ENCODE peak calls at places on chromosomes 4 and X, in six cellular contexts. One of them, this sample, is unnamed. For H3K4me1, the result is how much of the 10 kb centered on the place peaks cover.

GRCh38 chr4:3783691-3784306 is 17.6 kb downstream of the ADRA2C start:
- DNase-seq in neuronal stem cell: no peak
- DNase-seq in H9: peak
- DNase-seq in K562: peak
- DNase-seq in mesendoderm: peak
- DNase-seq in NT2/D1: no peak
- DNase-seq in this sample: peak

GRCh38 chr4:182683666-182684065 is 233.5 kb downstream of the DCTD start:
- DNase-seq in K562: no peak
- DNase-seq in H9: no peak
- DNase-seq in NT2/D1: no peak
- DNase-seq in mesendoderm: no peak
- DNase-seq in neuronal stem cell: no peak
- DNase-seq in this sample: no peak

GRCh38 chr4:54090804-54091623 is 8.9 kb upstream of the GSX2 start:
- DNase-seq in K562: no peak
- DNase-seq in mesendoderm: no peak
- DNase-seq in neuronal stem cell: no peak
- DNase-seq in H9: peak
- DNase-seq in NT2/D1: no peak
- DNase-seq in this sample: peak

GRCh38 chr4:176526704-176527103 is 206.9 kb downstream of the SPCS3 start:
- DNase-seq in K562: no peak
- DNase-seq in mesendoderm: no peak
- DNase-seq in NT2/D1: no peak
- DNase-seq in H9: no peak
- DNase-seq in neuronal stem cell: no peak
- DNase-seq in this sample: no peak

GRCh38 chr4:11429646-11430045 is 952 bp upstream of the HS3ST1 start:
- DNase-seq in neuronal stem cell: no peak
- DNase-seq in K562: no peak
- DNase-seq in H9: no peak
- DNase-seq in mesendoderm: no peak
- DNase-seq in NT2/D1: no peak
- DNase-seq in this sample: no peak

GRCh38 chr4:108249397-108249796 is 80.7 kb upstream of the LEF1 start:
- DNase-seq in neuronal stem cell: no peak
- DNase-seq in mesendoderm: no peak
- DNase-seq in NT2/D1: no peak
- DNase-seq in H9: no peak
- DNase-seq in K562: no peak
- DNase-seq in this sample: no peak

GRCh38 chrX:843306-843705 is 212.7 kb downstream of the SHOX start:
- DNase-seq in NT2/D1: no peak
- DNase-seq in neuronal stem cell: no peak
- DNase-seq in K562: no peak
- DNase-seq in H9: no peak
- DNase-seq in mesendoderm: no peak
- DNase-seq in this sample: no peak

GRCh38 chr4:55866973-55867574 is 13.6 kb downstream of the EXOC1 start:
- DNase-seq in NT2/D1: peak
- DNase-seq in mesendoderm: peak
- DNase-seq in H9: no peak
- DNase-seq in K562: peak
- DNase-seq in neuronal stem cell: peak
- DNase-seq in this sample: no peak

GRCh38 chr4:185836268-185837084 is 24.5 kb upstream of the SORBS2 start:
- DNase-seq in NT2/D1: no peak
- DNase-seq in H9: no peak
- DNase-seq in mesendoderm: no peak
- DNase-seq in K562: no peak
- DNase-seq in neuronal stem cell: no peak
- DNase-seq in this sample: no peak
- H3K4me1 ChIP-seq in NT2/D1: under half
- H3K4me1 ChIP-seq in H9: under half
- H3K4me1 ChIP-seq in mesendoderm: under half
- H3K4me1 ChIP-seq in K562: under half
- H3K4me1 ChIP-seq in neuronal stem cell: under half
- H3K4me1 ChIP-seq in this sample: under half

DNA sequence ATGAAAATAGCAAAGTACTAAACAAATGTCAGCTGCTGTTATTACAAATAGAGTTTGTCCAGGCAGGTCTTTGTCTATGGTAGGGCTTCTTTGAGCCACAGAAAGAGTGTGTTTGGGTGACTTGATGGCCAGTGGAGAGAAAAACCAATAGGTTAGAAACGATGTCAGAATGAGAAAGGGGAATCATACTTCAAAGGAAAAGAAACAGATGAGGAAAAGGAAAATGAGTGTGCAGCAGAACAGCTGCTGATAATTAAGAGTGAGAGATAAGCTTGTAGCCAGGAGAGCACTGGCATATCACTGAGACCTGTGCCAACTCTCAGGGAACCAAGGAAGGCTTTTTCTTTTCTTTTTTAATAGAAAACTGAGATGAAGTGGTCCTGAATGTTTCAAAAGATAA is 257.2 kb downstream of the ARHGAP24 start:
- DNase-seq in NT2/D1: no peak
- DNase-seq in H9: no peak
- DNase-seq in neuronal stem cell: no peak
- DNase-seq in K562: no peak
- DNase-seq in mesendoderm: no peak
- DNase-seq in this sample: no peak
- H3K9ac ChIP-seq in NT2/D1: no peak
- H3K9ac ChIP-seq in H9: no peak
- H3K9ac ChIP-seq in neuronal stem cell: no peak
- H3K9ac ChIP-seq in K562: no peak
- H3K9ac ChIP-seq in mesendoderm: no peak
- H3K9ac ChIP-seq in this sample: no peak

GRCh38 chrX:13094780-13095425 is 50.5 kb upstream of the FAM9C start:
- DNase-seq in H9: no peak
- DNase-seq in mesendoderm: no peak
- DNase-seq in NT2/D1: no peak
- DNase-seq in neuronal stem cell: no peak
- DNase-seq in K562: no peak
- DNase-seq in this sample: no peak
- H3K4me1 ChIP-seq in H9: under half
- H3K4me1 ChIP-seq in mesendoderm: under half
- H3K4me1 ChIP-seq in NT2/D1: under half
- H3K4me1 ChIP-seq in neuronal stem cell: under half
- H3K4me1 ChIP-seq in K562: under half
- H3K4me1 ChIP-seq in this sample: under half

GRCh38 chr4:113556382-113557134 is 205.0 kb downstream of the CAMK2D start:
- DNase-seq in neuronal stem cell: no peak
- DNase-seq in mesendoderm: no peak
- DNase-seq in H9: no peak
- DNase-seq in K562: no peak
- DNase-seq in NT2/D1: no peak
- DNase-seq in this sample: no peak
- H3K9ac ChIP-seq in neuronal stem cell: no peak
- H3K9ac ChIP-seq in mesendoderm: no peak
- H3K9ac ChIP-seq in H9: no peak
- H3K9ac ChIP-seq in K562: no peak
- H3K9ac ChIP-seq in NT2/D1: no peak
- H3K9ac ChIP-seq in this sample: no peak

GRCh38 chrX:130095249-130095648 is 15.0 kb downstream of the ELF4 start:
- DNase-seq in mesendoderm: no peak
- DNase-seq in NT2/D1: no peak
- DNase-seq in H9: no peak
- DNase-seq in K562: no peak
- DNase-seq in neuronal stem cell: no peak
- DNase-seq in this sample: no peak
- H3K4me1 ChIP-seq in mesendoderm: under half
- H3K4me1 ChIP-seq in NT2/D1: under half
- H3K4me1 ChIP-seq in H9: under half
- H3K4me1 ChIP-seq in K562: half or more
- H3K4me1 ChIP-seq in neuronal stem cell: under half
- H3K4me1 ChIP-seq in this sample: under half

DNA sequence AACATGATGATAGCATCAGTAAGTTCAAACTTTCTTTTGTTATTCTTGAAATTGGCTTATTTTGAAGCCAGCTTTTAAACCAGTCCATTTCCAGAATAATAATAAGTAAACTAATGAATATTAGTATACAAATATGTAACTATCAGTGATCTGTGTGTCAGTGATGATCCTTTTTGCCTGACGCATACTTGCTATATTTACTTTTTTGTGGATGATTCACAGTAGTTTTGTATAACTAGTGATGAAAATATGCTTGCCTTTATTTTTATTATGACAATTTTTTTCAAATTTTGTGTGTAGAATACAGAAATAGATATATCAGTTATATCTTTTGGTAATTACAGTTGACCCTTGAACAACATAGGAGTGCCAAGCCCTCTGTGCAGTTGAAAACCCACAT is 49.5 kb downstream of the USP53 start:
- DNase-seq in mesendoderm: no peak
- DNase-seq in NT2/D1: no peak
- DNase-seq in H9: no peak
- DNase-seq in neuronal stem cell: no peak
- DNase-seq in K562: no peak
- DNase-seq in this sample: no peak
- H3K9ac ChIP-seq in mesendoderm: no peak
- H3K9ac ChIP-seq in NT2/D1: no peak
- H3K9ac ChIP-seq in H9: no peak
- H3K9ac ChIP-seq in neuronal stem cell: no peak
- H3K9ac ChIP-seq in K562: no peak
- H3K9ac ChIP-seq in this sample: no peak

DNA sequence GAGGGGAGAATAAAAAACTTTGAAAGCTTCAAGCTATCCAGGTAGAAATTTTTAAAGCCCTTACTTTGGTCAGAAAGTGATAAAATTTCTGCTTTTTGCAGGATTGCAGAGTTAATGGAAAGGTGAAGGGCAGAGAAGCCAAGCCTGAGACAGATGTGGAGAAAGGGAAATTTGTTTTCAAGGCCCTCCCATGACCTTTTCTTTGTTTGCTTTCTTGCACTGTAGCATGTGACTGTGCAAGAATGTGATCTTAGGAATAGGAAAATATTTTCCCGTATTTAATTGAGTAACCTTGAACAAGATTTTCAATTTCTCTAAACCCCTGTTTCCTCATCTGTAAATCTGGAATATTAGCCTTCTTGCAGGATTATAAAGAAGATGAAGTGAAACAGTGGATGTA is 307.2 kb downstream of the PPARGC1A start:
- DNase-seq in NT2/D1: no peak
- DNase-seq in K562: no peak
- DNase-seq in mesendoderm: no peak
- DNase-seq in H9: no peak
- DNase-seq in neuronal stem cell: no peak
- DNase-seq in this sample: no peak
- H3K4me1 ChIP-seq in NT2/D1: under half
- H3K4me1 ChIP-seq in K562: under half
- H3K4me1 ChIP-seq in mesendoderm: under half
- H3K4me1 ChIP-seq in H9: under half
- H3K4me1 ChIP-seq in neuronal stem cell: under half
- H3K4me1 ChIP-seq in this sample: under half

GRCh38 chr4:94544811-94545210 is 93.1 kb downstream of the PDLIM5 start:
- DNase-seq in mesendoderm: no peak
- DNase-seq in NT2/D1: no peak
- DNase-seq in K562: no peak
- DNase-seq in neuronal stem cell: no peak
- DNase-seq in H9: no peak
- DNase-seq in this sample: no peak
- H3K9ac ChIP-seq in mesendoderm: no peak
- H3K9ac ChIP-seq in NT2/D1: no peak
- H3K9ac ChIP-seq in K562: no peak
- H3K9ac ChIP-seq in neuronal stem cell: no peak
- H3K9ac ChIP-seq in H9: no peak
- H3K9ac ChIP-seq in this sample: no peak

GRCh38 chr4:94165256-94165655 is 42.4 kb upstream of the SMARCAD1 start:
- DNase-seq in neuronal stem cell: no peak
- DNase-seq in K562: no peak
- DNase-seq in NT2/D1: no peak
- DNase-seq in mesendoderm: peak
- DNase-seq in H9: peak
- DNase-seq in this sample: peak

GRCh38 chr4:94156816-94157215 is 50.8 kb upstream of the SMARCAD1 start:
- DNase-seq in mesendoderm: no peak
- DNase-seq in H9: no peak
- DNase-seq in neuronal stem cell: no peak
- DNase-seq in K562: no peak
- DNase-seq in NT2/D1: no peak
- DNase-seq in this sample: no peak

GRCh38 chr4:94159790-94160189 is 47.9 kb upstream of the SMARCAD1 start:
- DNase-seq in neuronal stem cell: no peak
- DNase-seq in NT2/D1: no peak
- DNase-seq in H9: no peak
- DNase-seq in mesendoderm: no peak
- DNase-seq in K562: no peak
- DNase-seq in this sample: no peak

GRCh38 chr4:94158883-94159282 is 48.8 kb upstream of the SMARCAD1 start:
- DNase-seq in neuronal stem cell: no peak
- DNase-seq in H9: no peak
- DNase-seq in K562: no peak
- DNase-seq in mesendoderm: peak
- DNase-seq in NT2/D1: no peak
- DNase-seq in this sample: no peak

GRCh38 chr4:94160774-94161173 is 46.9 kb upstream of the SMARCAD1 start:
- DNase-seq in H9: no peak
- DNase-seq in NT2/D1: no peak
- DNase-seq in K562: no peak
- DNase-seq in mesendoderm: no peak
- DNase-seq in neuronal stem cell: no peak
- DNase-seq in this sample: no peak
- H3K4me1 ChIP-seq in H9: under half
- H3K4me1 ChIP-seq in NT2/D1: under half
- H3K4me1 ChIP-seq in K562: under half
- H3K4me1 ChIP-seq in mesendoderm: under half
- H3K4me1 ChIP-seq in neuronal stem cell: under half
- H3K4me1 ChIP-seq in this sample: under half